ENCODE peak calls at places on chromosome 3, in six cellular contexts. B is T-cell; M is sciatic nerve; L is stimulated activated naive CD8-positive, alpha-beta T cell treated with anti-CD3 and anti-CD28 coated beads, Interleukin-15, Interleukin-2, amounts not matched to agents 100 U/mL and 50 U/mL, for 24 hours; W is stimulated activated effector memory CD8-positive, alpha-beta T cell treated with anti-CD3 and anti-CD28 coated beads, Interleukin-12 subunit alpha, Interleukin-12 subunit beta, amount 100 ng/mL, for 72 hours; S is activated CD8-positive, alpha-beta memory T cell treated with anti-CD3 and anti-CD28 coated beads, Interleukin-2, amount 10 ng/mL, durations not matched to agents 7 days and 5 days. E is an unnamed sample.
A peak's percentile ranks its signal among the peaks of the same experiment; 100 is the strongest.

GRCh38 chr3:14256561-14257342 is 78.1 kb downstream of the LSM3 start:
- ATAC-seq in B (no peak), M (peak; percentile 36), L (no peak), W (peak; percentile 14), S (no peak), E (no peak)

GRCh38 chr3:57826286-57826951 is 70.3 kb downstream of the SLMAP start:
- ATAC-seq in B (no peak), M (peak; percentile 34), L (no peak), W (no peak), S (no peak), E (no peak)

GRCh38 chr3:172125053-172125452 is 85.7 kb downstream of the FNDC3B start:
- ATAC-seq in B (no peak), M (no peak), L (no peak), W (no peak), S (no peak), E (no peak)

GRCh38 chr3:69439683-69440270 is 53.9 kb upstream of the FRMD4B start:
- ATAC-seq in B (no peak), M (peak; percentile 74), L (no peak), W (no peak), S (no peak), E (no peak)

GRCh38 chr3:18649666-18650363 is 224.7 kb upstream of the SATB1 start:
- ATAC-seq in B (no peak), M (no peak), L (peak; percentile 86), W (peak; percentile 88), S (peak; percentile 88), E (peak; percentile 84)

GRCh38 chr3:188064831-188065493 is 89.0 kb upstream of the LPP start:
- ATAC-seq in B (no peak), M (peak; percentile 42), L (no peak), W (no peak), S (no peak), E (no peak)

GRCh38 chr3:37144806-37145205 is 29.6 kb downstream of the LRRFIP2 start:
- ATAC-seq in B (no peak), M (no peak), L (no peak), W (no peak), S (no peak), E (no peak)

GRCh38 chr3:31356941-31357340 is 175.8 kb upstream of the STT3B start:
- ATAC-seq in B (no peak), M (peak; percentile 72), L (no peak), W (no peak), S (no peak), E (peak; percentile 28)

GRCh38 chr3:14959358-14959943 is 12.1 kb downstream of the NR2C2 start:
- ATAC-seq in B (no peak), M (no peak), L (peak; percentile 43), W (peak; percentile 57), S (peak; percentile 77), E (peak; percentile 53)

GRCh38 chr3:171261487-171261886 is 198.7 kb downstream of the TNIK start:
- ATAC-seq in B (no peak), M (no peak), L (no peak), W (no peak), S (no peak), E (no peak)

GRCh38 chr3:46283851-46284450 is 41.7 kb downstream of the CCR3 start:
- ATAC-seq in B (no peak), M (no peak), L (no peak), W (peak; percentile 29), S (peak; percentile 25), E (peak; percentile 46)

GRCh38 chr3:177574232-177574856 is 377.1 kb upstream of the TBL1XR1 start:
- ATAC-seq in B (no peak), M (peak; percentile 81), L (no peak), W (no peak), S (no peak), E (no peak)

GRCh38 chr3:107884719-107885460 is 205.9 kb downstream of the CD47 start:
- ATAC-seq in B (no peak), M (peak; percentile 70), L (no peak), W (no peak), S (no peak), E (no peak)

GRCh38 chr3:102571985-102572384 is 137.2 kb downstream of the ZPLD1 start:
- ATAC-seq in B (no peak), M (no peak), L (no peak), W (no peak), S (no peak), E (no peak)

GRCh38 chr3:64740232-64740631 is 52.4 kb upstream of the ADAMTS9 start:
- ATAC-seq in B (no peak), M (peak; percentile 82), L (no peak), W (no peak), S (no peak), E (no peak)

GRCh38 chr3:46946856-46947544 is 29.5 kb downstream of the CCDC12 start:
- ATAC-seq in B (peak; percentile 66), M (peak; percentile 23), L (peak; percentile 74), W (peak; percentile 88), S (peak; percentile 72), E (peak; percentile 84)

GRCh38 chr3:4523710-4524422 is 30.7 kb downstream of the ITPR1 start:
- ATAC-seq in B (no peak), M (no peak), L (no peak), W (no peak), S (no peak), E (no peak)

GRCh38 chr3:152638217-152638616 is 196.7 kb upstream of the P2RY1 start:
- ATAC-seq in B (no peak), M (peak; percentile 82), L (no peak), W (no peak), S (no peak), E (no peak)

GRCh38 chr3:187880438-187880837 is 135.2 kb upstream of the BCL6 start:
- ATAC-seq in B (no peak), M (no peak), L (no peak), W (no peak), S (no peak), E (no peak)

GRCh38 chr3:183541235-183541655 is 14.3 kb downstream of the KLHL6 start:
- ATAC-seq in B (no peak), M (no peak), L (no peak), W (no peak), S (peak; percentile 18), E (no peak)

GRCh38 chr3:135922903-135923250 is 42.7 kb upstream of the PPP2R3A start:
- ATAC-seq in B (no peak), M (no peak), L (no peak), W (no peak), S (no peak), E (no peak)

GRCh38 chr3:66139415-66139814 is 81.4 kb upstream of the SLC25A26 start:
- ATAC-seq in B (no peak), M (no peak), L (no peak), W (no peak), S (no peak), E (no peak)

GRCh38 chr3:31391150-31391549 is 141.6 kb upstream of the STT3B start:
- ATAC-seq in B (no peak), M (no peak), L (no peak), W (no peak), S (no peak), E (no peak)

GRCh38 chr3:114450008-114450596 is 156.3 kb downstream of the TIGIT start:
- ATAC-seq in B (no peak), M (no peak), L (no peak), W (no peak), S (no peak), E (no peak)

GRCh38 chr3:156181509-156181908 is 61.1 kb downstream of the KCNAB1 start:
- ATAC-seq in B (no peak), M (no peak), L (peak; percentile 92), W (peak; percentile 93), S (no peak), E (peak; percentile 73)

GRCh38 chr3:117873236-117873635 is 1161.4 kb downstream of the IGSF11 start:
- ATAC-seq in B (no peak), M (peak; percentile 51), L (no peak), W (no peak), S (no peak), E (no peak)

GRCh38 chr3:11236588-11237461 is 35.4 kb upstream of the ATG7 start:
- ATAC-seq in B (peak; percentile 61), M (peak; percentile 46), L (no peak), W (no peak), S (peak; percentile 50), E (no peak)

GRCh38 chr3:28951773-28952556 is 328.9 kb upstream of the RBMS3 start:
- ATAC-seq in B (no peak), M (no peak), L (no peak), W (no peak), S (no peak), E (no peak)

GRCh38 chr3:66110840-66111239 is 72.1 kb upstream of the MAGI1 start:
- ATAC-seq in B (no peak), M (no peak), L (no peak), W (no peak), S (no peak), E (no peak)

GRCh38 chr3:126372413-126373145 is 15.4 kb upstream of the KLF15 start:
- ATAC-seq in B (no peak), M (no peak), L (no peak), W (no peak), S (no peak), E (no peak)

GRCh38 chr3:33006081-33006480 is 54.6 kb downstream of the CCR4 start:
- ATAC-seq in B (peak; percentile 66), M (no peak), L (no peak), W (peak; percentile 79), S (no peak), E (peak; percentile 14)

GRCh38 chr3:104102386-104102785 is 1264.3 kb upstream of the ALCAM start:
- ATAC-seq in B (no peak), M (peak; percentile 73), L (no peak), W (peak; percentile 35), S (peak; percentile 55), E (no peak)